ENCODE peak calls at places on chromosomes 11 and 22, in eight cellular contexts. L is IMR-90; I is stimulated activated CD8-positive, alpha-beta memory T cell treated with anti-CD3 and anti-CD28 coated beads, Interleukin-4, amount 100 ng/mL, for 1 hour; N is GM04504; Q is gastrocnemius medialis; X is GDM1; H is NCI-H146; S is stimulated activated CD4-positive, alpha-beta T cell treated with anti-CD3 and anti-CD28 coated beads, Interleukin-1b, Interleukin-23, amount 100 ng/mL, for 1 hour. C is an unnamed sample.

GRCh38 chr11:120316880-120317688 is 8.0 kb upstream of the TLCD5 start:
- DNase-seq in L (peak; percentile 29), X (no peak), N (no peak), S (no peak), H (no peak), I (no peak), Q (no peak), C (no peak)

GRCh38 chr22:39937881-39938280 is 22.3 kb upstream of the TMA7B start:
- DNase-seq in Q (no peak), S (no peak), N (no peak), H (no peak), L (no peak), I (no peak), X (no peak), C (no peak)

GRCh38 chr11:35590412-35590811 is 27.8 kb upstream of the FJX1 start:
- DNase-seq in H (no peak), Q (no peak), X (no peak), N (no peak), S (no peak), L (peak; percentile 49), I (no peak), C (no peak)

GRCh38 chr11:75562048-75562835 is at the start of gene SERPINH1:
- DNase-seq in N (peak; percentile 88), S (no peak), H (peak; percentile 86), I (peak; percentile 22), Q (peak; percentile 86), L (peak; percentile 84), X (peak; percentile 59), C (no peak)

GRCh38 chr11:15095736-15096228 is 18.9 kb upstream of the INSC start:
- DNase-seq in Q (no peak), I (no peak), X (no peak), L (no peak), S (no peak), N (no peak), H (no peak), C (no peak)

GRCh38 chr22:23137905-23138520 is 3.8 kb downstream of the RSPH14 start:
- DNase-seq in S (no peak), H (no peak), I (peak; percentile 25), N (no peak), Q (no peak), X (peak; percentile 73), L (no peak), C (peak; percentile 80)

GRCh38 chr11:64305691-64306562 is 603 bp downstream of the ESRRA start:
- DNase-seq in N (no peak), X (peak; percentile 52), Q (peak; percentile 42), I (peak; percentile 43), H (peak; percentile 68), L (peak; percentile 27), S (no peak), C (peak; percentile 63)

GRCh38 chr11:119518746-119519382 is 95.9 kb upstream of the THY1 start:
- DNase-seq in X (no peak), Q (no peak), I (no peak), H (peak; percentile 49), N (no peak), L (peak; percentile 58), S (no peak), C (peak; percentile 46)

GRCh38 chr11:45225277-45225676 is 60.9 kb downstream of the SYT13 start:
- DNase-seq in L (no peak), N (no peak), X (no peak), I (no peak), S (no peak), H (no peak), Q (no peak), C (no peak)